ENCODE peak calls at places on chromosomes 5 and 9, in six cellular contexts. T, S, E, J, M and Y are unnamed samples.

GRCh38 chr5:124935060-124935459 is 188.6 kb upstream of the ZNF608 start:
- DNase-seq in E (no peak), M (no peak), T (no peak), J (no peak), S (no peak), Y (no peak)

GRCh38 chr5:115321309-115321708 is 24.9 kb upstream of the CCDC112 start:
- DNase-seq in S (no peak), E (no peak), T (no peak), M (no peak), J (peak), Y (no peak)

GRCh38 chr9:2158111-2158610 is 143.0 kb downstream of the SMARCA2 start:
- DNase-seq in M (peak), T (peak), J (peak), E (no peak), S (peak), Y (peak)

GRCh38 chr9:77375956-77376532 is 198.7 kb downstream of the VPS13A start:
- DNase-seq in J (peak), E (no peak), S (no peak), M (no peak), T (no peak), Y (no peak)

GRCh38 chr9:18595597-18595996 is 121.6 kb downstream of the ADAMTSL1 start:
- DNase-seq in E (no peak), S (no peak), J (no peak), T (no peak), M (no peak), Y (no peak)

GRCh38 chr9:88818495-88819201 is 172.6 kb upstream of the S1PR3 start:
- DNase-seq in T (no peak), S (no peak), M (no peak), J (peak), E (no peak), Y (no peak)

GRCh38 chr5:61177716-61178115 is 15.4 kb upstream of the SMIM15 start:
- DNase-seq in M (no peak), S (no peak), T (no peak), J (no peak), E (no peak), Y (no peak)

GRCh38 chr5:172129174-172129764 is 58.8 kb downstream of the STK10 start:
- DNase-seq in J (no peak), E (no peak), M (no peak), S (no peak), T (no peak), Y (no peak)

GRCh38 chr5:100903036-100903887 is at the start of gene ST8SIA4:
- DNase-seq in J (peak), E (peak), M (peak), T (peak), S (peak), Y (peak)

GRCh38 chr5:128674837-128675446 is 136.9 kb upstream of the FBN2 start:
- DNase-seq in M (peak), T (no peak), S (no peak), E (no peak), J (peak), Y (peak)

DNA sequence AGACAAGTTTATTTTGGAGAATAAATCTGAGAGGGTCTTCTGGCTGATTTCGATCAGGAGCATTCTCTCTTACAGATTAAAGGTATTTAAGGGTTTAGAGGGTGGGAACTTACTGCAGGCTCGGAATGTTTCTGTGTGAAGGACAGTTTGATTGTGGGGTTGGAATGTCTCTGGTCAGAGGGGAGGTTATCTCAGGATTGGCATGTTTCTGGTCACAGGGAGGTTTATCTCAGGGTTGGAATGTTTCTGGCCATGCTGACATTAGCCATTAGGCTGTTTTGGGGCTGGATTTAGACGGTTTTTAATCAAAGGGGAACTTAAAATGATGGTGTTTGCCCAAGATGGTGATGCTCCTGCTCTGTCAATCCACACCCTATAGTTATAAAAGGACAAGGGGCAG is 95.2 kb downstream of the SLCO4C1 start:
- DNase-seq in E (no peak), S (no peak), J (no peak), M (no peak), T (no peak), Y (no peak)
- TF ChIP-seq POLR2A in E (no peak), S (no peak), J (no peak), M (no peak), T (no peak), Y (no peak)

GRCh38 chr9:130001185-130001584 is 41.8 kb downstream of the FNBP1 start:
- DNase-seq in T (no peak), J (no peak), M (no peak), S (no peak), E (no peak), Y (no peak)

GRCh38 chr9:130003943-130004552 is 38.9 kb downstream of the FNBP1 start:
- DNase-seq in T (peak), E (no peak), J (no peak), M (no peak), S (no peak), Y (no peak)

GRCh38 chr9:129999123-129999510 is 43.9 kb downstream of the FNBP1 start:
- DNase-seq in T (no peak), J (no peak), M (no peak), E (no peak), S (no peak), Y (no peak)

GRCh38 chr9:129998491-129999122 is 44.4 kb downstream of the FNBP1 start:
- DNase-seq in S (no peak), T (no peak), J (no peak), M (no peak), E (no peak), Y (no peak)

DNA sequence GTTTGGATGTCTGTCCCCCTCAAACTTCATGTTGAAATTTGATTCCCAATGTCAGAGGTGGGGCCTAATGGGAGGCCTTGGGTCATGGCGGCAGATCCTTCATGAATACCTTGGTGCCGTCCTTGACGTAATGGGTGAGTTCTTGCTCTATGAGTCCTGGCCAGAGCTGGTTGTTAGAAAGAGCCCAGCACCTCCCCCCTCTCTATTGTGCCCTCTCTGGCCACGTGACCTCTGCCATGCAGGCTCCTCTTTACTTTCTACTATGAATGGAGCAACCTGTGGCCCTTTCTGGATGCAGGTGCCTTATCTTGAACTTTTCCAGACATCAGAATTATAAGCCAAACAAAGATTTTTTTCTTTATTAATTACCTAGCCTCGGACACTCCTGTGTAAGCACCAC is 40.7 kb downstream of the FNBP1 start:
- DNase-seq in E (no peak), T (no peak), J (no peak), M (no peak), S (no peak), Y (no peak)
- TF ChIP-seq POLR2A in E (no peak), T (no peak), J (no peak), M (no peak), S (no peak), Y (no peak)

GRCh38 chr5:34930527-34930844 is 1.1 kb downstream of the DNAJC21 start:
- DNase-seq in J (peak), E (no peak), S (peak), T (no peak), M (no peak), Y (peak)

GRCh38 chr5:34928267-34928666 is 1.1 kb upstream of the DNAJC21 start:
- DNase-seq in J (no peak), S (no peak), T (no peak), E (no peak), M (no peak), Y (no peak)

GRCh38 chr5:34929150-34929719 is at the start of gene DNAJC21:
- DNase-seq in M (peak), J (peak), E (peak), T (peak), S (peak), Y (peak)

GRCh38 chr5:34930870-34931269 is 1.5 kb downstream of the DNAJC21 start:
- DNase-seq in T (no peak), S (no peak), J (no peak), E (no peak), M (no peak), Y (no peak)

GRCh38 chr5:34929720-34930526 is 564 bp downstream of the DNAJC21 start:
- DNase-seq in S (peak), E (peak), M (peak), J (peak), T (peak), Y (peak)
- TF ChIP-seq POLR2A in S (peak), E (peak), M (peak), J (no peak), T (no peak), Y (peak)

DNA sequence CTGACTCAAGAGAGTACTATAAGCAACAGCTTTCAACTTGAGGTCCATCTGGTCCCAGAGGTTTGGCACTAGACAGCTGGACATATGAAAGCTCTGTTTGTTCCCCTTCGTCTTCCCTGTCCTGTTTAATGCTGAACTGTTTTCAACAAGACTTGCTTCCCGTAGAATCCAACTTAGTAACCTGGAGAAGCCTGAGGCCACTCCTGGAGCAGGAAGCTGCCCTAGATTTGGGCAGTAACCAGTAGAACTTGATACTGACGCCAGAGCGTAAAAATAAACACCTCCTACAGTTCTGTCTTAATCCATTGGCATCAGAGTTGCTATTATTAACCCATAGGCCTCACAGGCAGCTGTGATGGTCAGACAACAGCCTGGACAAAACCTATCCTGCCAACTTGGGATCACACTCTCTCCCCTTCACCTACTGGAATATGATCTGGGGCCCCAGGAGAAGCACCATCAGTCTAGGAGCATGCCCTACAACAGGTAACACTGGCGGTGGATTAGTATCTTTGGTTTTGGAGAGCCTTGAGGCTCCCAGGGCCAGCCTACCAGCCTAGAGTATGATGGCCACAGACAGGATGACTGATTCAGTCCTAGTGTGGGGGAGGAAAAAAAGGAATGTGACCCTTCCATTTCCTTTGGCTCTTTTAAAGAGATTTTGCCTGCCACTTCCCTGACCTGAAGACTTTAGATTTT is 29.2 kb downstream of the RUSC2 start:
- DNase-seq in S (no peak), J (peak), M (no peak), T (no peak), E (no peak), Y (no peak)
- TF ChIP-seq POLR2A in S (no peak), J (peak), M (no peak), T (no peak), E (no peak), Y (no peak)

DNA sequence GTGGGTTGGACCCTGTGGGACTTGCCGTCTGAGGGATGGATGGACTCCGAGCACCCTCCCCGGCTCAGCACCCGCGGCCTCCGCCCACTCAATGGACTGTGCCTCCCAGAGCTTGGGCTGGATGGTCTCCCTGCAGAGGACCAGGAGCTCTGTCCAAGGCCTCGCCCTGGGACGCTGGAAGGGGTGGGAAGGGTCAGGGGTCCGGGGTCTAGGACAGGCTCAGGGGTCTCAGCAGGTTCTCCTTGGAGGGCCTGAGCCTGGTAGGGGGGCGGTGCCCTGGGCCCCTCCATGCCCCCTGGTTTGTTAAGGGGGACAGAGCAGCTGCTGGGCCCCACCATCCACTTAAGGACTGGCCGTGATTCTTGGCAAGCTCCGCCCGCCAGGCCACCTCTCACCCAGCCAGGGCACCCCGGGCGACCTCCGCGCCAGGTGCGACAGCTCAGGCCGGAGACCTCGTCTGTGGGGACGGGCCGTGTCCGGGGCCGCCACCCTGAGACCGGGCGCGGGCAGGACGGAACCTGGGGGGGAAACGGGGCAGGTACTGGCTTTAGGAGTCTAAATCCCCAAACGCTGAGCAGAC is 29.2 kb downstream of the EXOC3 start:
- DNase-seq in E (no peak), J (no peak), M (peak), T (peak), S (no peak), Y (no peak)
- TF ChIP-seq POLR2A in E (no peak), J (peak), M (no peak), T (no peak), S (no peak), Y (no peak)

GRCh38 chr9:16545639-16546038 is 324.8 kb downstream of the BNC2 start:
- DNase-seq in S (no peak), J (no peak), M (no peak), E (no peak), T (no peak), Y (no peak)
- TF ChIP-seq POLR2A in S (no peak), J (no peak), M (no peak), E (no peak), T (no peak), Y (no peak)

GRCh38 chr9:133238851-133239532 is 29.9 kb upstream of the OBP2B start:
- DNase-seq in M (peak), E (no peak), J (peak), S (no peak), T (no peak), Y (peak)

GRCh38 chr9:133239533-133240090 is 30.6 kb upstream of the OBP2B start:
- DNase-seq in T (no peak), E (no peak), M (no peak), J (no peak), S (no peak), Y (no peak)

GRCh38 chr9:133237271-133237731 is 28.3 kb upstream of the OBP2B start:
- DNase-seq in T (peak), S (no peak), E (no peak), J (no peak), M (no peak), Y (no peak)

GRCh38 chr9:133236291-133237071 is 27.4 kb upstream of the OBP2B start:
- DNase-seq in M (no peak), S (no peak), J (no peak), E (no peak), T (peak), Y (no peak)

GRCh38 chr9:133238272-133238850 is 29.3 kb upstream of the OBP2B start:
- DNase-seq in J (no peak), S (no peak), T (peak), M (peak), E (no peak), Y (peak)
- TF ChIP-seq POLR2A in J (no peak), S (no peak), T (no peak), M (no peak), E (no peak), Y (no peak)

DNA sequence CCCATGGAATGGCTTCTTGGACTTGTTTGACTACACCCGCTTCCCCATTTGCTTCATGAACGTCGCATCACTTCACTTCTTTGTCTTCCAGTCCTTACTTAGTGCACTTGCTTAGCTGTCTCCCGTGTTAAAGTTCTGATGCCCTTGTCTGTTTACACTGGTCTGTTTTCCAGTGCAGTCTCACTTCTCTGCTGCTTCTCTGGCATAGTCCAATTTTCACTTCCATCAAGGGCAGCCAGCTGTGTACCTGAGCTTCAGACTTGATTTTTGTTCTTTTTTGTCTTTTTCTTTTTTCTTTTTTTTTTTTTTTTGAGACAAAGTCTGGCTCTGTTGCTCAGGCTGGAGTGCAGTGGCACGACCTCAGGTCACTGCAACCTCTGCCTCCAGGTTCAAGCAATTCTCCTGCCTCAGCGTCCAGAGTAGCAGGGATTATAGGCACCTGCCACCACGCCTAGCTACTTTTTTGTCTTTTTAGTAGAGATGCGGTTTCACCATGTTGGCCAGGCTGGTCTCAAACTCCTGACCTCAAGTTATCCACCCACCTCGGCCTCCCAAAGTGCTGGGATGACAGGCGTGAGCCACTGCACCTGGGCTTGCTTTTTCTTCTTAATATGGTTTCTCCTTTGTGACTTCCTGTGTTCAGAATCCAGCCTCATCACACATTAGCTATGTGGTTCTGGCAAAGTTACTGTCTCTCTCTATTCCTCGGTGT is 75.4 kb downstream of the LRRC70 start:
- DNase-seq in J (no peak), E (no peak), T (no peak), M (no peak), S (no peak), Y (no peak)
- TF ChIP-seq POLR2A in J (no peak), E (no peak), T (no peak), M (no peak), S (no peak), Y (no peak)

GRCh38 chr9:97319380-97319779 is 11.9 kb downstream of the CCDC180 start:
- DNase-seq in E (no peak), T (no peak), J (no peak), S (no peak), M (no peak), Y (no peak)
- TF ChIP-seq POLR2A in E (no peak), T (no peak), J (no peak), S (no peak), M (no peak), Y (no peak)

GRCh38 chr5:2752875-2753435 is 1.5 kb upstream of the IRX2 start:
- DNase-seq in J (no peak), M (no peak), E (no peak), T (no peak), S (no peak), Y (no peak)

GRCh38 chr5:2752059-2752874 is 790 bp upstream of the IRX2 start:
- DNase-seq in E (no peak), J (no peak), T (no peak), M (no peak), S (no peak), Y (no peak)

GRCh38 chr5:2750026-2750757 is 1.3 kb downstream of the IRX2 start:
- DNase-seq in S (no peak), T (no peak), J (no peak), M (no peak), E (no peak), Y (no peak)

GRCh38 chr5:2750758-2751464 is 566 bp downstream of the IRX2 start:
- DNase-seq in S (no peak), J (no peak), E (no peak), M (no peak), T (no peak), Y (no peak)

GRCh38 chr5:2751592-2752021 is at the start of gene IRX2:
- DNase-seq in M (peak), T (no peak), E (no peak), S (peak), J (peak), Y (no peak)
- TF ChIP-seq POLR2A in M (no peak), T (no peak), E (no peak), S (peak), J (no peak), Y (no peak)